ENCODE peak calls at places on chromosomes 5 and 9, in eight cellular contexts. L is WERI-Rb-1, T is stomach, M is tibial artery, R is A549, G is foreskin fibroblast, C is Caco-2, D is fibroblast of the aortic adventitia. X is an unnamed sample.

GRCh38 chr5:130995851-130996250 is 169.2 kb downstream of the HINT1 start:
- DNase-seq in L (no peak), T (no peak), M (no peak), R (no peak), G (no peak), C (no peak), D (no peak), X (no peak)

GRCh38 chr9:87280421-87280820 is 217.2 kb upstream of the DAPK1 start:
- DNase-seq in L (no peak), T (no peak), M (no peak), R (no peak), G (no peak), C (no peak), D (peak), X (no peak)

GRCh38 chr9:68781866-68782265 is 76.8 kb downstream of the PIP5K1B start:
- DNase-seq in L (no peak), T (no peak), M (no peak), R (no peak), G (no peak), C (no peak), D (no peak), X (no peak)

GRCh38 chr9:113656771-113657670 is 193.5 kb downstream of the RGS3 start:
- DNase-seq in L (no peak), T (no peak), M (no peak), R (no peak), G (no peak), C (no peak), D (no peak), X (no peak)

GRCh38 chr9:132970306-132971062 is 8.0 kb upstream of the GFI1B start:
- DNase-seq in L (no peak), T (no peak), M (no peak), R (no peak), G (no peak), C (peak), D (no peak), X (no peak)

GRCh38 chr5:31194892-31195291 is 1.4 kb downstream of the CDH6 start:
- DNase-seq in L (no peak), T (no peak), M (no peak), R (peak), G (no peak), C (no peak), D (no peak), X (no peak)

GRCh38 chr9:5438301-5439162 is 807 bp upstream of the PLGRKT start:
- DNase-seq in L (no peak), T (no peak), M (no peak), R (no peak), G (no peak), C (no peak), D (peak), X (no peak)

GRCh38 chr5:71924980-71925379 is 182.3 kb upstream of the MAP1B start:
- DNase-seq in L (no peak), T (no peak), M (no peak), R (no peak), G (no peak), C (no peak), D (peak), X (no peak)

GRCh38 chr5:150180241-150181027 is 9.4 kb upstream of the SLC6A7 start:
- DNase-seq in L (peak), T (no peak), M (peak), R (no peak), G (no peak), C (no peak), D (peak), X (no peak)

GRCh38 chr5:176192094-176192721 is 46.0 kb upstream of the SIMC1 start:
- DNase-seq in L (no peak), T (no peak), M (no peak), R (no peak), G (no peak), C (no peak), D (no peak), X (no peak)

GRCh38 chr9:36946653-36947052 is 87.4 kb downstream of the PAX5 start:
- DNase-seq in L (no peak), T (no peak), M (no peak), R (no peak), G (no peak), C (no peak), D (peak), X (no peak)

GRCh38 chr5:79070002-79070567 is 518 bp downstream of the BHMT2 start:
- DNase-seq in L (no peak), T (no peak), M (peak), R (no peak), G (no peak), C (no peak), D (peak), X (no peak)

GRCh38 chr9:108645520-108645919 is 210.3 kb downstream of the ACTL7B start:
- DNase-seq in L (no peak), T (no peak), M (no peak), R (no peak), G (no peak), C (no peak), D (no peak), X (no peak)

GRCh38 chr9:34143116-34143515 is 16.6 kb upstream of the DCAF12 start:
- DNase-seq in L (no peak), T (no peak), M (no peak), R (no peak), G (no peak), C (no peak), D (no peak), X (no peak)

GRCh38 chr9:34140853-34141252 is 14.4 kb upstream of the DCAF12 start:
- DNase-seq in L (no peak), T (no peak), M (no peak), R (no peak), G (no peak), C (no peak), D (peak), X (no peak)

GRCh38 chr9:34145165-34145564 is 18.7 kb upstream of the DCAF12 start:
- DNase-seq in L (no peak), T (no peak), M (no peak), R (no peak), G (peak), C (no peak), D (peak), X (no peak)

GRCh38 chr9:34134521-34134920 is 8.0 kb upstream of the DCAF12 start:
- DNase-seq in L (no peak), T (no peak), M (no peak), R (no peak), G (no peak), C (no peak), D (no peak), X (no peak)

DNA sequence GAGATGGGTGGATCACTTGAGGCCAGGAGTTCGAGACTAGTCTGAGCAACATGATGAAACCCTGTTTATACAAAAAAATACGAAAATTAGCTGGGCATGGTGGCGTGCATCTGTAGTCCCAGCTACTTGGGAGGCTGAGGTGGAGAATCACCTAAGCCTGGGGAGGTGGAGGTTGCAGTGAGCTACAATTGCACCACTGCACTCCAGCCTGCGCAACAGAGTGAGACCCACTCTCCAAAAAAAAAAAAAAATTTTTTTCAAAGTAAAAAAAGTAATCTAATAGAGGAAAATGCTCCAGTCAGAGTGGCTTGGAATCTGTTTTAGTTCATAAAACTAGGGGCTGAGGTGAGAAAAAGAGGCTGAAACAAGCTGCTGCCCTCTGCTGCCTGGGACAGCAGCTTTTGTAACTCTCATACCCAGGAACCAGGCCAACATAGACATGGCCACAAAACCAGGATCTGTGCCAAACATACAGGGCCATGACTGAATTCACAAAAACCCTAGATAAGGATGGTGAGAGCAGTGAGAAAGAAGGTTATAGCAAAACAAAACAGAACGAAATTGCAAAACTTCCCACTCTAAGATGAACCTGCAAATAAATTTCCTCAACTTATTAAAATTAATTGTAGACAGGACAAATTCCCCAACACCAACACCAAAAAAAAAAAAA is 13.1 kb upstream of the DCAF12 start:
- DNase-seq in L (no peak), T (peak), M (peak), R (peak), G (peak), C (no peak), D (peak), X (peak)
- TF ChIP-seq CTCF in L (no peak), T (no peak), M (peak), R (peak), G (peak), C (no peak), D (peak), X (no peak)

GRCh38 chr5:136030956-136031611 is 2.3 kb downstream of the TGFBI start:
- DNase-seq in L (no peak), T (no peak), M (peak), R (no peak), G (no peak), C (no peak), D (no peak), X (no peak)

GRCh38 chr5:136028090-136028489 is 698 bp upstream of the TGFBI start:
- DNase-seq in L (no peak), T (no peak), M (peak), R (no peak), G (no peak), C (no peak), D (no peak), X (no peak)

GRCh38 chr5:136027316-136027715 is 1.5 kb upstream of the TGFBI start:
- DNase-seq in L (no peak), T (no peak), M (no peak), R (no peak), G (no peak), C (no peak), D (no peak), X (no peak)

GRCh38 chr5:136030252-136030651 is 1.5 kb downstream of the TGFBI start:
- DNase-seq in L (no peak), T (no peak), M (peak), R (no peak), G (no peak), C (no peak), D (no peak), X (no peak)

GRCh38 chr5:136028782-136029742 is at the start of gene TGFBI:
- DNase-seq in L (peak), T (peak), M (peak), R (peak), G (peak), C (peak), D (peak), X (peak)
- TF ChIP-seq CTCF in L (no peak), T (no peak), M (no peak), R (no peak), G (no peak), C (no peak), D (peak), X (peak)

GRCh38 chr5:151678713-151679112 is 8.0 kb downstream of the SPARC start:
- DNase-seq in L (no peak), T (no peak), M (peak), R (no peak), G (no peak), C (no peak), D (peak), X (no peak)

GRCh38 chr5:151678146-151678545 is 8.6 kb downstream of the SPARC start:
- DNase-seq in L (no peak), T (no peak), M (peak), R (no peak), G (peak), C (no peak), D (peak), X (no peak)

GRCh38 chr5:151676719-151677118 is 10.0 kb downstream of the SPARC start:
- DNase-seq in L (no peak), T (no peak), M (peak), R (no peak), G (no peak), C (no peak), D (peak), X (no peak)

GRCh38 chr5:151675225-151675955 is 11.3 kb downstream of the SPARC start:
- DNase-seq in L (no peak), T (no peak), M (peak), R (no peak), G (peak), C (no peak), D (peak), X (no peak)

GRCh38 chr5:151675956-151676712 is 10.6 kb downstream of the SPARC start:
- DNase-seq in L (no peak), T (no peak), M (peak), R (no peak), G (no peak), C (no peak), D (peak), X (no peak)
- TF ChIP-seq CTCF in L (no peak), T (no peak), M (no peak), R (no peak), G (no peak), C (no peak), D (no peak), X (no peak)

DNA sequence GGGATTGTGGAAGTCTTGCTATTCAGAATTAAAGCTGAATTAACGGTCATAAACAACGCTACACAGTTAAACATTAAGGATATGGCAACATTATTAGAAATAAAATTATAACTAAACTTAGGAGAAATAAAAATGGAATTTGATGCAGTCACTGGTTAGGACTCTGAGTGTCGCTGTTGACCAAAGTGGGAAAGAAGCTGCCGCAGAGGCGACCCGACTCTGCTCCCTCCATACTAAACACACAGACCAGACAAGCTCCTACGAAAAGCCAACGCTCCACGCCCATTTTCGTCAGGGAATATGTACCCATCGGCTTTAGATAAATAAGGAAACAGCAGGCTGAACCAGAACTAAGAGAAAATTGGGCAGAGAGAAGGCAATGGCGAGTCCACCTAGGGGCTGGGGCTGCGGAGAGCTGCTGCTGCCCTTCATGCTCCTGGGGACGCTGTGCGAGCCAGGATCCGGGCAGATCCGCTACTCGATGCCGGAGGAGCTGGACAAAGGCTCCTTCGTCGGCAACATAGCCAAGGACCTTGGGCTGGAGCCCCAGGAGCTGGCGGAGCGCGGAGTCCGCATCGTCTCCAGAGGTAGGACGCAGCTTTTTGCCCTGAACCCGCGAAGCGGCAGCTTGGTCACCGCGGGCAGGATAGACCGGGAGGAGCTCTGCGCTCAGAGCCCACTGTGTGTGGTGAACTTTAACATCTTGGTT is at the start of gene PCDHGA5:
- DNase-seq in L (no peak), T (no peak), M (no peak), R (no peak), G (no peak), C (no peak), D (peak), X (no peak)
- TF ChIP-seq CTCF in L (no peak), T (no peak), M (no peak), R (peak), G (peak), C (no peak), D (no peak), X (no peak)

DNA sequence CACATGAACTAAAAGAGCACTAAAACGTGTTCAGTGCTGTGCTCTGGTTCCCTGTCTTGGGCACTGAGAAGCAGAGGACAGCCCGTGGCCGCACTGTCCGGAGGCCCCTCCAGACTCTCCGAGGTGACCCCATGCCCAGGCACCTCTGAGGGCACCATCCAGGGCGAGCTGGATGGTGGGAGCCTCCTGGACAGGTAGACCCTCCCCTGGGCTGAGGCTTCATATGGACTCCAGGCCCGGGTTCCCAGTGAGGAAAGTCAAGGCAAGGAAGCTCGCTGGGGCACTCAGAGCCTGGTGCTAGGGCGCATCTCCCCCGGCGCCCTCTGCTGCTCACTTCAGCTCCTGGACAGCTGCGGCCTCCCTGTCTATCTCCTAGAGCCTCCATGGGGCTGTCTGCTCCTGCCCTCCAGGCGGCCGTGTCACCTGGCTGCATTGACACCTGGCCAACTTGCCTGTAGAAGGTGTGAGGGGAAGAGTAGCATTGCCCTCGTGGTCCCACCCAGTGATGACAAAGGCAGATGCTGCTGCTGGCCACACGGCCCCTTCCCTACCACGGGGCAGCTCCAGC is 178.2 kb upstream of the IRX1 start:
- DNase-seq in L (no peak), T (no peak), M (no peak), R (no peak), G (no peak), C (no peak), D (no peak), X (no peak)
- TF ChIP-seq CTCF in L (peak), T (no peak), M (no peak), R (no peak), G (no peak), C (no peak), D (no peak), X (no peak)

GRCh38 chr9:70195456-70195855 is 63.3 kb upstream of the SMC5 start:
- DNase-seq in L (no peak), T (no peak), M (no peak), R (no peak), G (peak), C (no peak), D (no peak), X (no peak)
- TF ChIP-seq CTCF in L (no peak), T (no peak), M (no peak), R (no peak), G (no peak), C (no peak), D (no peak), X (no peak)

GRCh38 chr5:66863343-66864170 is 267.4 kb downstream of the MAST4 start:
- DNase-seq in L (no peak), T (no peak), M (no peak), R (no peak), G (no peak), C (no peak), D (no peak), X (no peak)

GRCh38 chr5:66867622-66868322 is 271.6 kb downstream of the MAST4 start:
- DNase-seq in L (no peak), T (no peak), M (no peak), R (no peak), G (no peak), C (no peak), D (no peak), X (no peak)

GRCh38 chr5:66860199-66860975 is 264.2 kb downstream of the MAST4 start:
- DNase-seq in L (no peak), T (no peak), M (no peak), R (no peak), G (no peak), C (no peak), D (peak), X (no peak)

GRCh38 chr5:66861402-66861801 is 265.2 kb downstream of the MAST4 start:
- DNase-seq in L (no peak), T (no peak), M (no peak), R (no peak), G (no peak), C (no peak), D (no peak), X (no peak)

GRCh38 chr5:66864240-66864884 is 268.2 kb downstream of the MAST4 start:
- DNase-seq in L (peak), T (no peak), M (no peak), R (peak), G (peak), C (peak), D (peak), X (no peak)
- TF ChIP-seq CTCF in L (peak), T (peak), M (peak), R (peak), G (peak), C (peak), D (peak), X (no peak)

DNA sequence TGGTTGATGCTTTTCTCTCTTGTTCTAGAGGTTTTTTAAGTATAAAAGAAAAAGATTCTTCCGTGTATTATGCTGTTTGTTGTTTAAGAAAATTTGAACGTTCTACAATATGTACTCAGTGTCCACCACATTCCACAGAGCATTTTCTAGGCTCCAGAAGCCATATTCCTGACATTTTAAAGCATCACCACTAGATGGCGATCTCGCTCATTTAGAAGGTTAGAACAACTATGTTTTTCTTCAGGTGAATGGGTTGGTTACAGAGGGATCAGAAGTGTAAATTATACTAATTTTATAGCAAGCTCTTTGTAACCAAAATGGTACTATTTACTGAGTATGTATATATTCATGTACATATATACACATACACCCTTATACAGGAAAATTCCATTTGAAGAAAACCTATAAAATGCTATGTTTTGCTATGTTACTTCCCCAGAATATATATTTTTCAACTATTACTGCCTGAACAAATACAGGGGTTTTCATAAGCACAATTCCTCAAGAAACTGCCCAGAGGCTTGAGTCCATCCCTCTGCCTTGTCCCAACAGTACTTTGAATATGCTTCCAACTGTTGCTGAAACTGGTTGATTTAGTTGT is 284.3 kb downstream of the CCDC171 start:
- DNase-seq in L (peak), T (no peak), M (no peak), R (peak), G (peak), C (peak), D (peak), X (peak)
- TF ChIP-seq CTCF in L (peak), T (peak), M (peak), R (peak), G (peak), C (peak), D (peak), X (peak)

GRCh38 chr5:126492939-126493338 is 69.7 kb downstream of the GRAMD2B start:
- DNase-seq in L (peak), T (no peak), M (no peak), R (no peak), G (no peak), C (peak), D (no peak), X (no peak)
- TF ChIP-seq CTCF in L (peak), T (no peak), M (peak), R (peak), G (no peak), C (peak), D (peak), X (no peak)

GRCh38 chr9:104586496-104587180 is 12.6 kb downstream of the OR13C5 start:
- DNase-seq in L (no peak), T (no peak), M (no peak), R (no peak), G (peak), C (no peak), D (peak), X (no peak)
- TF ChIP-seq CTCF in L (no peak), T (no peak), M (no peak), R (no peak), G (no peak), C (no peak), D (no peak), X (no peak)